ENCODE peak calls at places on chromosomes 1 and 21, in nine cellular contexts. N is left ventricle myocardium inferior, E is foreskin keratinocyte, H is brain microvascular endothelial cell, Q is pancreas, W is GM20000, X is neural progenitor cell, A is endothelial cell, P is mesothelial cell of epicardium. J is an unnamed sample.

GRCh38 chr1:110218739-110219138 is 8.6 kb downstream of the KCNC4 start:
- DNase-seq in N (no peak), E (no peak), H (no peak), Q (no peak), W (no peak), X (peak; percentile 23), A (peak; percentile 38), P (peak; percentile 62), J (no peak)

GRCh38 chr1:63732666-63733065 is 41.2 kb upstream of the ROR1 start:
- DNase-seq in N (no peak), E (no peak), H (no peak), Q (no peak), W (no peak), X (no peak), A (no peak), P (no peak), J (no peak)

GRCh38 chr21:15669247-15669646 is 60.5 kb upstream of the USP25 start:
- DNase-seq in N (no peak), E (no peak), H (no peak), Q (no peak), W (no peak), X (no peak), A (no peak), P (no peak), J (no peak)

GRCh38 chr1:236108027-236108648 is 34.2 kb upstream of the GPR137B start:
- DNase-seq in N (no peak), E (no peak), H (no peak), Q (no peak), W (no peak), X (no peak), A (no peak), P (no peak), J (no peak)

GRCh38 chr1:3170566-3171453 is 101.8 kb downstream of the PRDM16 start:
- DNase-seq in N (peak; percentile 83), E (no peak), H (peak; percentile 31), Q (peak; percentile 93), W (no peak), X (peak; percentile 62), A (no peak), P (peak; percentile 60), J (no peak)

GRCh38 chr1:197130677-197131304 is 15.7 kb downstream of the ASPM start:
- DNase-seq in N (no peak), E (peak; percentile 74), H (peak; percentile 38), Q (no peak), W (no peak), X (no peak), A (no peak), P (no peak), J (no peak)

GRCh38 chr1:177451191-177451590 is 280.4 kb downstream of the BRINP2 start:
- DNase-seq in N (no peak), E (no peak), H (no peak), Q (no peak), W (no peak), X (no peak), A (no peak), P (no peak), J (no peak)

GRCh38 chr1:229842302-229843255 is 216.5 kb downstream of the URB2 start:
- DNase-seq in N (no peak), E (no peak), H (no peak), Q (no peak), W (no peak), X (no peak), A (no peak), P (no peak), J (no peak)

GRCh38 chr1:227942021-227942715 is 5.6 kb downstream of the WNT9A start:
- DNase-seq in N (no peak), E (no peak), H (no peak), Q (peak; percentile 51), W (no peak), X (peak; percentile 65), A (peak; percentile 13), P (peak; percentile 42), J (peak; percentile 72)

GRCh38 chr1:38028105-38028591 is 15.6 kb downstream of the UTP11 start:
- DNase-seq in N (no peak), E (peak; percentile 63), H (no peak), Q (no peak), W (peak; percentile 81), X (no peak), A (no peak), P (no peak), J (no peak)

GRCh38 chr1:153420306-153420705 is 4.0 kb downstream of the S100A7A start:
- DNase-seq in N (no peak), E (no peak), H (no peak), Q (no peak), W (no peak), X (no peak), A (no peak), P (no peak), J (no peak)

GRCh38 chr1:116765962-116766361 is 11.7 kb downstream of the CD2 start:
- DNase-seq in N (no peak), E (peak; percentile 35), H (no peak), Q (no peak), W (no peak), X (no peak), A (no peak), P (no peak), J (no peak)

GRCh38 chr1:162056043-162056442 is 13.4 kb upstream of the NOS1AP start:
- DNase-seq in N (peak; percentile 37), E (peak; percentile 14), H (peak; percentile 78), Q (peak; percentile 61), W (peak; percentile 69), X (peak; percentile 83), A (peak; percentile 79), P (peak; percentile 65), J (peak; percentile 75)
- TF ChIP-seq CTCF in N (peak; percentile 90), E (peak; percentile 94), H (peak; percentile 97), Q (peak; percentile 80), W (peak; percentile 84), X (peak; percentile 96), A (peak; percentile 66), P (peak; percentile 47), J (peak; percentile 73)

GRCh38 chr21:43605320-43606244 is 53.7 kb downstream of the HSF2BP start:
- DNase-seq in N (no peak), E (no peak), H (no peak), Q (no peak), W (no peak), X (no peak), A (no peak), P (no peak), J (no peak)

GRCh38 chr21:43611598-43612369 is 47.5 kb downstream of the HSF2BP start:
- DNase-seq in N (peak; percentile 70), E (no peak), H (peak; percentile 85), Q (peak; percentile 78), W (peak; percentile 70), X (peak; percentile 78), A (peak; percentile 73), P (peak; percentile 67), J (peak; percentile 80)

GRCh38 chr21:43608225-43608624 is 51.1 kb downstream of the HSF2BP start:
- DNase-seq in N (no peak), E (peak; percentile 89), H (peak; percentile 79), Q (no peak), W (no peak), X (no peak), A (no peak), P (no peak), J (no peak)

GRCh38 chr21:43609501-43610340 is 49.6 kb downstream of the HSF2BP start:
- DNase-seq in N (no peak), E (peak; percentile 86), H (peak; percentile 69), Q (no peak), W (no peak), X (no peak), A (no peak), P (no peak), J (no peak)

GRCh38 chr21:43608664-43609063 is 50.6 kb downstream of the HSF2BP start:
- DNase-seq in N (no peak), E (no peak), H (peak; percentile 33), Q (no peak), W (no peak), X (no peak), A (no peak), P (no peak), J (no peak)
- TF ChIP-seq CTCF in N (no peak), E (no peak), H (no peak), Q (no peak), W (no peak), X (no peak), A (no peak), P (no peak), J (no peak)

DNA sequence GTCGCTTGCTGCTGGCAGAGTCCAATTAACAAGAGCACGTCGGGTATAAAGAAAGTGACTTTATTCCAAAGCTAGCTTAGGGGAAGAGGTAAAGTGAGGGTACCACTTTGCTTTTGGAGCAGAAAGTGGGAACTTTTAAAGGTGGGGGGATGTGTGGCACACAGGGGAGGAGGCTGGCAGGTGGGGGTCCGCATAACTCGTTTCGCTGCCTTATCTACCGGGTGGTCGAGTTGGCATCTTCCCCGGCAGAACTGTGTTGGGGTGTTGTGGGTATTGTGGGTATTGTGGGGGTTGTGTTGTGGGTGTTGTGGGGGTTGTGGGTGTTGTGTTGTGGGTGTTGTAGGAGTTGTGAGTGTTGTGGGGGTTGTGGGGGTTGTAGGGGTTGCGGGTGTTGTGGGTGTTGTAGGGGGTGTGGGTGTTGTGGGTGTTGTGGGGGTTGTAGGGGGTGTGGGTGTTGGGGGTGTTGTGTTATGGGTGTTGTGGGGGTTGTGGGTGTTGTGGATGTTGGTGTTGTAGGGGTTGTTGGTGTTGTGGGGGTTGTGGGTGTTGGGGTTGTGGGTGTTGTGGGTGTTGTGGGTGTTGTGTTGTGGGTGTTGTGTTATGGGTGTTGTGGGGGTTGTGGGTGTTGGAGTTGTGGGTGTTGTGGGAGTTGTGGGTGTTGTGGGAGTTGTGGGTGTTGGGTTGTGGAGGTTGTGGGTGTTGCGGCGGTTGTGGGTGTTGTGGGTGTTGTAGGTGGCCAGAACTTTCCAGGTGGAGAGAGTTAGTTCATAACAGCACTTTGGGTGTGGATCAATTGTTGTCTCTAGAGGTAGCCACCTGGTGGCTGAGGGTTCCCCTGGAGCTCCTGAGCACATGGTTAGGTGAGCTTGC is 52.7 kb downstream of the AGPAT3 start:
- DNase-seq in N (no peak), E (no peak), H (no peak), Q (peak; percentile 21), W (peak; percentile 60), X (no peak), A (no peak), P (no peak), J (no peak)
- TF ChIP-seq CTCF in N (no peak), E (peak; percentile 32), H (no peak), Q (no peak), W (peak; percentile 30), X (no peak), A (no peak), P (no peak), J (no peak)

DNA sequence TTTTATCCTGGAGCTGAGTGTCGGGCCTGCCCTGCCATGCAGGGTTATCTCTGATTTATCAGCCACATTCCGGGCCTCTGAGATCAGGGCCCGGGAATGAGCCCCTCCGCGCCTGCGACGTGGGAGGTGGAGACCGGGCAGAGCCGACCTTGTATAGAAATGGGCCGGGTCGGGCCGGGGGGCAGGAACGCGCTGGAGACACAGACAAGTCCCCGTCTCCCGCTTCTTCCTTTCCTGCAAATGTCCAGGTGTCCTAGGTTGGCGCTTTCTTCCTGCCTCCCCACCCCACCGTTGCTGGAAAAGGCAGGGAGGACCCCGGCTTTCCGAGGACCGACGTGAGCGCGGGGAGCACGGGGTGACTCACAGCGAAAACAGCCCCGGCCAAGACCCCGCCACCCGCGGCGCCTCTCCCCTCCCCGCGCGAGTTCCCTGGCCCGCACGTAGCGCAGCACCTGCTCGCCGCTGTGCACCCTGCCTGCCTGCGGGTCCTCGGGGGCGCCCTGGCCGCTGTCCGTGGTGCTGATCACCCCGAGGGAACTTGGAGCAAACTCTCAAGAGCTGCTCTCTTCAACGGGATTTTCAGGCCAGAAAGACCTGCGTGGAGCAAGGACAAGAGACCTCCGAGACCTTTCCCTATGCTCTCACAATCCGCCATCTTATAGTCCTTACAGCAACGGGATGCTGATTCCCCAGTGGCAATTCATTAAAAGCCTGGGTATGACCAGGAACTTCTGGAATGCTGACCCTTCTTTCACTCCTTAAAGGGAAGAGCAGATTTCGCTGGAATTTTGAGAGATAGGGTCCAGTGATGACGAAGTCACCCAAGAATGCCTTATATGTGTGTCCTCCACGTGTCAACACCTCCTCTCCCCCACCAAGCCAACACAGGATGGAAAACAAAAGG is 475 bp upstream of the NPPB start:
- DNase-seq in N (peak; percentile 59), E (no peak), H (peak; percentile 57), Q (peak; percentile 90), W (peak; percentile 83), X (peak; percentile 91), A (peak; percentile 88), P (peak; percentile 95), J (no peak)
- TF ChIP-seq CTCF in N (peak; percentile 47), E (peak; percentile 32), H (peak; percentile 53), Q (peak; percentile 20), W (no peak), X (peak; percentile 55), A (no peak), P (peak; percentile 15), J (no peak)

J was measured in glutamatergic neuron.